ENCODE peak calls at places on chromosomes 2 and 18, in seven cellular contexts. R is GM23248; C is kidney; V is CD8-positive, alpha-beta T cell; O is neural progenitor cell; Z is H9; T is breast epithelium. Y is an unnamed sample.
A peak's percentile ranks its signal among the peaks of the same experiment; 100 is the strongest.

GRCh38 chr2:105753380-105753779 is 8.7 kb downstream of the NCK2 start:
- DNase-seq in R (no peak), C (no peak), V (no peak), O (no peak), Z (no peak), T (no peak), Y (no peak)

GRCh38 chr18:12608292-12608691 is 49.6 kb downstream of the SPIRE1 start:
- DNase-seq in R (peak; percentile 62), C (no peak), V (no peak), O (no peak), Z (no peak), T (no peak), Y (no peak)

GRCh38 chr2:177669201-177669600 is 276.6 kb downstream of the AGPS start:
- DNase-seq in R (no peak), C (no peak), V (no peak), O (no peak), Z (no peak), T (no peak), Y (no peak)

GRCh38 chr18:75790821-75791220 is 363.3 kb upstream of the SMIM21 start:
- DNase-seq in R (no peak), C (no peak), V (no peak), O (no peak), Z (no peak), T (no peak), Y (no peak)

GRCh38 chr2:97736608-97737330 is 23.4 kb downstream of the ZAP70 start:
- DNase-seq in R (no peak), C (no peak), V (no peak), O (no peak), Z (no peak), T (no peak), Y (no peak)

GRCh38 chr2:215653344-215654015 is 217.6 kb upstream of the FN1 start:
- DNase-seq in R (peak; percentile 83), C (no peak), V (no peak), O (no peak), Z (no peak), T (no peak), Y (no peak)

GRCh38 chr2:206212673-206213513 is 53.2 kb downstream of the EEF1B2 start:
- DNase-seq in R (peak; percentile 76), C (no peak), V (no peak), O (no peak), Z (no peak), T (no peak), Y (no peak)

GRCh38 chr2:152594022-152594712 is 123.1 kb downstream of the PRPF40A start:
- DNase-seq in R (peak; percentile 51), C (no peak), V (no peak), O (no peak), Z (no peak), T (no peak), Y (no peak)

GRCh38 chr2:28162538-28162937 is 230.1 kb upstream of the FOSL2 start:
- DNase-seq in R (no peak), C (no peak), V (no peak), O (no peak), Z (no peak), T (no peak), Y (no peak)
- H3K27ac ChIP-seq in R (no peak overlapping the region), C (no peak overlapping the region), V (no peak overlapping the region), O (no peak overlapping the region), Z (no peak overlapping the region), T (no peak overlapping the region), Y (no peak overlapping the region)

GRCh38 chr2:12805032-12805431 is 88.3 kb downstream of the TRIB2 start:
- DNase-seq in R (no peak), C (no peak), V (no peak), O (no peak), Z (no peak), T (no peak), Y (no peak)
- H3K27ac ChIP-seq in R (no peak overlapping the region), C (no peak overlapping the region), V (no peak overlapping the region), O (no peak overlapping the region), Z (no peak overlapping the region), T (no peak overlapping the region), Y (no peak overlapping the region)

DNA sequence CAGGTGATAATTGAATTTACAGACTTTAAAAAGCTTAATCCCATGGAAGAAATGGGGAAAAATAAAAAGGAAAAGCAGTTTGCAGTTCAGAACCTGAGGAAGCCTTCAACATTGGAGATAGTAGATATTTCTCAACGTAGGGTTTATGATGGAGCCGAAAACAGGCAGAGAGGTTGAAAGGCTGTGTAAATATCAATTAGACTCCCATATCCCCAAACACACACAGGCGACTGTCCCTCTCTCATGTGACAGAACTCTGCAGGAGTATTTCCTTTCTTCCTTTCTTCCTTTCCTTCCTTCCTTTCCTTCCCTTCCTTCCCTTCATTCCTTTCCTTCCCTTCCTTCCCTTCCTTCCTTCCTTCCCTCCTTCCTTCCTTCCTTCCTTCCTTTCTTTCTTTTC is 406.5 kb downstream of the LPIN1 start:
- DNase-seq in R (no peak), C (no peak), V (no peak), O (no peak), Z (no peak), T (no peak), Y (no peak)
- H3K27ac ChIP-seq in R (no peak overlapping the region), C (no peak overlapping the region), V (no peak overlapping the region), O (no peak overlapping the region), Z (no peak overlapping the region), T (no peak overlapping the region), Y (no peak overlapping the region)

GRCh38 chr2:239271471-239272255 is 129.2 kb downstream of the HDAC4 start:
- DNase-seq in R (peak; percentile 38), C (no peak), V (no peak), O (no peak), Z (no peak), T (peak; percentile 17), Y (no peak)
- H3K27ac ChIP-seq in R (no peak overlapping the region), C (no peak overlapping the region), V (no peak overlapping the region), O (no peak overlapping the region), Z (no peak overlapping the region), T (no peak overlapping the region), Y (no peak overlapping the region)

GRCh38 chr18:58785171-58785805 is 79.4 kb upstream of the ZNF532 start:
- DNase-seq in R (peak; percentile 89), C (peak; percentile 85), V (no peak), O (no peak), Z (peak; percentile 56), T (peak; percentile 87), Y (peak; percentile 8)

GRCh38 chr18:58784601-58785137 is 80.0 kb upstream of the ZNF532 start:
- DNase-seq in R (no peak), C (peak; percentile 75), V (no peak), O (peak; percentile 53), Z (peak; percentile 50), T (no peak), Y (no peak)

GRCh38 chr18:58780045-58780444 is 84.6 kb upstream of the ZNF532 start:
- DNase-seq in R (no peak), C (no peak), V (no peak), O (no peak), Z (no peak), T (no peak), Y (no peak)

GRCh38 chr18:58779514-58779913 is 85.2 kb upstream of the ZNF532 start:
- DNase-seq in R (no peak), C (no peak), V (no peak), O (no peak), Z (no peak), T (no peak), Y (no peak)

GRCh38 chr18:58781627-58782194 is 83.0 kb upstream of the ZNF532 start:
- DNase-seq in R (peak; percentile 84), C (peak; percentile 89), V (peak; percentile 52), O (peak; percentile 89), Z (peak; percentile 88), T (peak; percentile 67), Y (peak; percentile 45)
- H3K27ac ChIP-seq in R (no peak overlapping the region), C (no peak overlapping the region), V (no peak overlapping the region), O (no peak overlapping the region), Z (no peak overlapping the region), T (no peak overlapping the region), Y (no peak overlapping the region)

DNA sequence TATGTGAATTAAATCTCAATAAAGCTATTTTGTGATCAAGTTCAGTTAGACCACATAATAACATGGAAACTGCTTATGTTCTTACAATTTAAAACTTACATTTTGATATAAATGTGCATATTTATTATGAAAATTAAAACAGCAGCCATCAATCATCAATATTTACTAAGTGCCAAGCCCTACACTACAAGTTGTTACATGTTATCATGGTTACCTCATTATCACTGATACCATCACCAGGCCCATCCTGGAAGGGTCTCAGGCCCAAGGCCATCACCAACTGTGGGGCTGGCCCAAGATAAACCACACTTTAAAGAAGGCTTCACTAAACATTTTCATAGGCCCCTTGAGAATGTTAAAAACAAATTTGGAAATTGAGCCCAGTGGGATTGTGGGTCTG is 6.4 kb downstream of the ITSN2 start:
- DNase-seq in R (no peak), C (no peak), V (no peak), O (no peak), Z (no peak), T (no peak), Y (no peak)
- H3K27ac ChIP-seq in R (no peak overlapping the region), C (no peak overlapping the region), V (no peak overlapping the region), O (no peak overlapping the region), Z (no peak overlapping the region), T (no peak overlapping the region), Y (no peak overlapping the region)

GRCh38 chr18:9531791-9532410 is 56.6 kb downstream of the RALBP1 start:
- DNase-seq in R (peak; percentile 37), C (no peak), V (no peak), O (no peak), Z (no peak), T (no peak), Y (no peak)
- H3K27ac ChIP-seq in R (no peak overlapping the region), C (no peak overlapping the region), V (no peak overlapping the region), O (no peak overlapping the region), Z (no peak overlapping the region), T (no peak overlapping the region), Y (no peak overlapping the region)

GRCh38 chr2:203787954-203788353 is 79.6 kb upstream of the CTLA4 start:
- DNase-seq in R (peak; percentile 41), C (no peak), V (no peak), O (no peak), Z (no peak), T (no peak), Y (no peak)
- H3K27ac ChIP-seq in R (peak overlapping the region; percentile 87), C (no peak overlapping the region), V (no peak overlapping the region), O (no peak overlapping the region), Z (no peak overlapping the region), T (peak overlapping the region; percentile 10), Y (no peak overlapping the region)

GRCh38 chr2:101446869-101447268 is 28.0 kb downstream of the RFX8 start:
- DNase-seq in R (peak; percentile 92), C (no peak), V (no peak), O (no peak), Z (no peak), T (no peak), Y (no peak)
- H3K27ac ChIP-seq in R (peak overlapping the region; percentile 69), C (no peak overlapping the region), V (no peak overlapping the region), O (no peak overlapping the region), Z (no peak overlapping the region), T (no peak overlapping the region), Y (no peak overlapping the region)